ENCODE peak calls at places on chromosomes 11 and 22, in ten cellular contexts. T is NB4, D is choroid plexus epithelial cell, L is fibroblast of lung, R is heart left ventricle, Z is WERI-Rb-1, J is left ventricle myocardium inferior, K is astrocyte of the spinal cord, F is A549, Q is sigmoid colon. M is an unnamed sample.

GRCh38 chr11:57464343-57465181 is 4.2 kb downstream of the RTN4RL2 start:
- DNase-seq in T (no peak), D (no peak), L (no peak), R (no peak), Z (peak; percentile 79), J (no peak), K (no peak), F (no peak), Q (no peak), M (no peak)

GRCh38 chr11:109089144-109089543 is 332.8 kb upstream of the C11orf87 start:
- DNase-seq in T (no peak), D (no peak), L (no peak), R (no peak), Z (no peak), J (no peak), K (no peak), F (no peak), Q (no peak), M (no peak)

GRCh38 chr11:62747475-62748160 is 6.3 kb downstream of the ZBTB3 start:
- DNase-seq in T (no peak), D (no peak), L (no peak), R (no peak), Z (no peak), J (no peak), K (no peak), F (no peak), Q (no peak), M (no peak)

GRCh38 chr11:72336163-72336562 is 92.2 kb upstream of the PHOX2A start:
- DNase-seq in T (no peak), D (no peak), L (no peak), R (no peak), Z (no peak), J (no peak), K (no peak), F (no peak), Q (no peak), M (no peak)

GRCh38 chr11:69291459-69292110 is 2.4 kb upstream of the MYEOV start:
- DNase-seq in T (no peak), D (no peak), L (no peak), R (no peak), Z (no peak), J (no peak), K (no peak), F (no peak), Q (no peak), M (no peak)

GRCh38 chr11:27028653-27029052 is 12.0 kb upstream of the BBOX1 start:
- DNase-seq in T (no peak), D (no peak), L (peak; percentile 37), R (no peak), Z (no peak), J (no peak), K (peak; percentile 28), F (no peak), Q (no peak), M (no peak)

GRCh38 chr11:46345881-46346484 is 1.3 kb upstream of the DGKZ start:
- DNase-seq in T (peak; percentile 71), D (no peak), L (no peak), R (no peak), Z (no peak), J (no peak), K (no peak), F (no peak), Q (no peak), M (no peak)

GRCh38 chr11:88363566-88364169 is 26.1 kb upstream of the CTSC start:
- DNase-seq in T (peak; percentile 83), D (peak; percentile 54), L (peak; percentile 67), R (no peak), Z (no peak), J (no peak), K (peak; percentile 22), F (no peak), Q (no peak), M (no peak)

GRCh38 chr11:71482216-71482615 is 29.2 kb downstream of the NADSYN1 start:
- DNase-seq in T (no peak), D (no peak), L (no peak), R (no peak), Z (no peak), J (no peak), K (no peak), F (no peak), Q (no peak), M (no peak)

GRCh38 chr22:41347066-41347859 is 34.5 kb upstream of the TEF start:
- DNase-seq in T (no peak), D (no peak), L (no peak), R (no peak), Z (no peak), J (peak; percentile 65), K (no peak), F (no peak), Q (peak; percentile 59), M (no peak)

GRCh38 chr22:17368727-17369552 is at the start of gene CECR2:
- DNase-seq in T (peak; percentile 58), D (peak; percentile 40), L (peak; percentile 10), R (peak; percentile 67), Z (peak; percentile 48), J (peak; percentile 59), K (peak; percentile 20), F (peak; percentile 21), Q (peak; percentile 78), M (no peak)
- H3K4me3 ChIP-seq in T (peak within 1 kb of the TSS; percentile 42), D (peak within 1 kb of the TSS; percentile 55), L (no peak within 1 kb of the TSS), R (peak within 1 kb of the TSS; percentile 81), Z (peak within 1 kb of the TSS; percentile 58), J (peak within 1 kb of the TSS; percentile 76), K (peak within 1 kb of the TSS; percentile 33), F (peak within 1 kb of the TSS; percentile 51), Q (peak within 1 kb of the TSS; percentile 60), M (no peak within 1 kb of the TSS)

GRCh38 chr11:66267379-66268209 is 845 bp upstream of the RAB1B start:
- DNase-seq in T (peak; percentile 89), D (peak; percentile 92), L (peak; percentile 83), R (peak; percentile 92), Z (peak; percentile 87), J (peak; percentile 93), K (peak; percentile 90), F (peak; percentile 85), Q (peak; percentile 96), M (no peak)
- TF ChIP-seq CTCF in T (peak; percentile 3), D (no peak), L (no peak), R (peak; percentile 18), Z (no peak), J (peak; percentile 46), K (no peak), F (no peak), Q (no peak), M (no peak)

DNA sequence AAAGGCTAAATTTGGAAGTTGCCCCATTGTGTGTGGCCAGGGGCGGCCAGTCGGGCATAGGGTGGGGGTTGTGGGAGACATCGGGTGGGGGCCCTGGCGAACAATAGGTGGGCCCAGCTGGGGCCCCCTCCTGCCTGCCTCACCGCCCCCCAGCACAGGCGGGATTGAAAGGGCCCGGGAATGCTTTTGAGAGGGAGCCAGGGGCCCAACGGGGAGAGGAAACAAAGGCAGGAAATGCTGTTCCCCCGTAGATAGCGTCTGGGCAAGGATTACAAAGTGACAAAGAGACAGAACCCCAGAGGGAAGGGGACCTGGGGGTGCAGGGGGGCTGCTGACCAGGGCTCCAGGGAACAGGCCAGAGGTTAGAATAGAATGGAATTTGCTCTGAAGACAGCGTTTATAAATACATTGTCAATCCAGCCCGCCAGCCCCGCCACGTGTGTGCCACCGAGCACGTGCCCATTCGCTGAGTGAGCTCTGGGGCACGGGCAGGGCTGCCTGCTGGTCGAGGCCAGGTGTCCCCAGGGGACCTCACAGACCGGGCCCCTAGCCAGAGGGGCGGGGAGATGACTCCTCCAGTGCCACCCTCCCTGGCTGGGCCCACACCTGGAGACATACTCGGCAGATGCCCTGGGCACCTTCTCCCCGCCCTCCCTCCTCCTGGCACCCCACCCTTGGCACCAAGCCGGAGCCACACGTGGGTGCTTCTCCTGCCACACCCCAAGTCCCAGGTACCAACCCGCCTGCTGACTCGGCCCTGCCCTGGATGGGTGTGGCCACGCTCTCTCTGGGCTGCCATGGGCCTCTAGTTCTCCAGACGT is 9.7 kb downstream of the PDGFB start:
- DNase-seq in T (no peak), D (no peak), L (no peak), R (peak; percentile 93), Z (no peak), J (peak; percentile 83), K (no peak), F (no peak), Q (no peak), M (no peak)
- H3K4me3 ChIP-seq in T (no peak overlapping the region), D (no peak overlapping the region), L (no peak overlapping the region), R (peak overlapping the region; percentile 9), Z (no peak overlapping the region), J (peak overlapping the region; percentile 82), K (no peak overlapping the region), F (no peak overlapping the region), Q (no peak overlapping the region), M (no peak overlapping the region)

DNA sequence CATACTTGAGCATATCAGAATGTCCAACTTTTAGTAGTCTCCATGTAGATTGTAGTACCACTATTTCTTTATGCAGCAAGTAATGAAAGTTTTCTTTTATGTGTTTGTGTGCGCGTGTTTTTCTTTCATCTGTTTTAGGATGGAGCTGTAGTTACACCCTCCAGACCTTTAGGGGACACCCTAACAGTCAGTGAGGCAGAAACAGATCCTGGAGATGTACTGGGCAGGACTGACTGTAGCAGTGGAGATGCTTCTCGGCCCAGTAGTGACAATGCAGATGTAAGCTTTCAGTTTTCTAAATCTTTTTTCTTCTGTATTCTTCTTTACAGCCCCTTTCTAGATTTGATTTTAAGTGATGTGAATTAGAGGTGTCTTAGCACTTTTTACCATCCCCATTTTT is 79.9 kb upstream of the GRIK4 start:
- DNase-seq in T (peak; percentile 27), D (peak; percentile 74), L (peak; percentile 73), R (no peak), Z (no peak), J (no peak), K (no peak), F (peak; percentile 73), Q (no peak), M (peak; percentile 35)
- TF ChIP-seq CTCF in T (peak; percentile 23), D (peak; percentile 47), L (peak; percentile 38), R (no peak), Z (peak; percentile 27), J (peak; percentile 29), K (peak; percentile 29), F (peak; percentile 23), Q (peak; percentile 30), M (peak; percentile 48)

M was measured in AG09309.